ENCODE peak calls at places on chromosomes 13 and 19, in six cellular contexts. Q is HCT116, M is H1, V is K562, B is HepG2, L is GM12878. R is an unnamed sample.

GRCh38 chr13:25192052-25192451 is 20.0 kb upstream of the AMER2 start:
- DNase-seq in Q (no peak), M (no peak), V (no peak), B (no peak), L (no peak), R (no peak)

GRCh38 chr13:96967248-96967745 is 27.0 kb downstream of the OXGR1 start:
- DNase-seq in Q (peak; percentile 59), M (no peak), V (peak; percentile 64), B (peak; percentile 25), L (no peak), R (no peak)

GRCh38 chr19:33292595-33293254 is 9.6 kb downstream of the CEBPA start:
- DNase-seq in Q (no peak), M (no peak), V (no peak), B (no peak), L (no peak), R (no peak)

GRCh38 chr19:31068268-31068667 is 281.0 kb downstream of the TSHZ3 start:
- DNase-seq in Q (no peak), M (no peak), V (no peak), B (no peak), L (no peak), R (no peak)

GRCh38 chr19:6534451-6535093 is 3.7 kb downstream of the TNFSF9 start:
- DNase-seq in Q (no peak), M (peak; percentile 71), V (no peak), B (no peak), L (no peak), R (no peak)

GRCh38 chr19:16025108-16026101 is 50.9 kb upstream of the TPM4 start:
- DNase-seq in Q (peak; percentile 56), M (no peak), V (peak; percentile 59), B (peak; percentile 61), L (no peak), R (peak; percentile 49)

GRCh38 chr13:44816701-44817684 is 172.3 kb downstream of the NUFIP1 start:
- DNase-seq in Q (peak; percentile 63), M (no peak), V (no peak), B (no peak), L (no peak), R (peak; percentile 19)

GRCh38 chr13:108816381-108816780 is 187.0 kb downstream of the MYO16 start:
- DNase-seq in Q (no peak), M (no peak), V (peak; percentile 30), B (no peak), L (no peak), R (no peak)

GRCh38 chr19:1763648-1764292 is 10.5 kb downstream of the ONECUT3 start:
- DNase-seq in Q (no peak), M (no peak), V (no peak), B (no peak), L (no peak), R (no peak)

GRCh38 chr19:41324921-41325639 is 15.1 kb downstream of the CCDC97 start:
- DNase-seq in Q (no peak), M (peak; percentile 83), V (peak; percentile 87), B (peak; percentile 82), L (no peak), R (peak; percentile 89)

GRCh38 chr19:50003810-50004419 is 21.3 kb downstream of the VRK3 start:
- DNase-seq in Q (peak; percentile 73), M (no peak), V (peak; percentile 80), B (no peak), L (peak; percentile 44), R (peak; percentile 66)

GRCh38 chr19:2474232-2475017 is 1.5 kb upstream of the GADD45B start:
- DNase-seq in Q (no peak), M (peak; percentile 94), V (peak; percentile 90), B (peak; percentile 76), L (no peak), R (peak; percentile 92)

GRCh38 chr19:13102666-13103584 is at the start of gene LYL1:
- DNase-seq in Q (no peak), M (peak; percentile 77), V (peak; percentile 98), B (peak; percentile 45), L (no peak), R (peak; percentile 98)

GRCh38 chr19:5147971-5148793 is 179.3 kb downstream of the KDM4B start:
- DNase-seq in Q (no peak), M (no peak), V (no peak), B (no peak), L (no peak), R (no peak)

GRCh38 chr19:35641515-35642151 is at the start of gene ETV2:
- DNase-seq in Q (no peak), M (peak; percentile 80), V (peak; percentile 83), B (no peak), L (no peak), R (peak; percentile 40)

GRCh38 chr13:28574617-28575142 is 79.8 kb upstream of the FLT1 start:
- DNase-seq in Q (peak; percentile 95), M (no peak), V (peak; percentile 80), B (peak; percentile 10), L (peak; percentile 25), R (peak; percentile 98)

GRCh38 chr13:61148691-61149332 is 266.8 kb downstream of the PCDH20 start:
- DNase-seq in Q (no peak), M (no peak), V (no peak), B (no peak), L (no peak), R (no peak)

GRCh38 chr19:16920816-16921529 is 32.2 kb downstream of the F2RL3 start:
- DNase-seq in Q (peak; percentile 42), M (no peak), V (peak; percentile 91), B (no peak), L (no peak), R (no peak)

GRCh38 chr19:17749912-17750317 is 1.4 kb upstream of the FCHO1 start:
- DNase-seq in Q (no peak), M (no peak), V (peak; percentile 45), B (no peak), L (no peak), R (no peak)

GRCh38 chr19:46326608-46327007 is 20.3 kb upstream of the PPP5C start:
- DNase-seq in Q (no peak), M (no peak), V (no peak), B (no peak), L (no peak), R (no peak)

GRCh38 chr19:10924597-10924996 is 3.8 kb downstream of the YIPF2 start:
- DNase-seq in Q (no peak), M (no peak), V (no peak), B (no peak), L (no peak), R (no peak)

GRCh38 chr13:114282143-114282685 is 813 bp downstream of the UPF3A start:
- DNase-seq in Q (no peak), M (peak; percentile 61), V (peak; percentile 61), B (peak; percentile 30), L (peak; percentile 23), R (peak; percentile 83)

GRCh38 chr13:113208424-113209335 is at the start of gene PCID2:
- DNase-seq in Q (peak; percentile 82), M (peak; percentile 98), V (peak; percentile 86), B (peak; percentile 82), L (peak; percentile 48), R (peak; percentile 85)

GRCh38 chr13:113209880-113210421 is 538 bp downstream of the CUL4A start:
- DNase-seq in Q (peak; percentile 45), M (peak; percentile 76), V (peak; percentile 21), B (peak; percentile 32), L (no peak), R (peak; percentile 58)

GRCh38 chr13:113209336-113209879 is at the start of gene CUL4A:
- DNase-seq in Q (peak; percentile 31), M (peak; percentile 59), V (peak; percentile 74), B (peak; percentile 61), L (no peak), R (no peak)

GRCh38 chr13:113211774-113212173 is 2.4 kb downstream of the CUL4A start:
- DNase-seq in Q (no peak), M (no peak), V (no peak), B (peak; percentile 51), L (no peak), R (no peak)

DNA sequence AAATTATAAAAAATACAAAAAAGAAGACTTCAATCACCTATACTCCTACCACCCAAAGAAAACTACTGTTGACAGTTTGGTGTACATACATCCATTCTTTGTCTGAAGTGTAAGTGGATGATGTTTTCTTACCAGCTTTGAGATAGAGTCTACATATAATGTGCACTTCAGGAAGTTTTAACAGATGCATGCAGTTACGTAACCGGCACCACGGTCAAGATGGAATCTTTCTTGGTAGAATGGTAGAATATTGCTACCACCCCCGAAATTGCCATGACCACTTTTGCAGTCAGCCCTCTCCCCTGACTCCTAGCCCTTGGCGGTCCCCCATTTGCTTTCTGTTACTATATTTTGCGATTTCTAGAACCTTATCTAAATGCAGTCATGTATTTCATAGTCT is 1.4 kb downstream of the CUL4A start:
- DNase-seq in Q (no peak), M (no peak), V (no peak), B (no peak), L (no peak), R (no peak)
- TF ChIP-seq EZH2 in Q (no peak), M (no peak), V (no peak), B (no peak), L (no peak), R (no peak)

DNA sequence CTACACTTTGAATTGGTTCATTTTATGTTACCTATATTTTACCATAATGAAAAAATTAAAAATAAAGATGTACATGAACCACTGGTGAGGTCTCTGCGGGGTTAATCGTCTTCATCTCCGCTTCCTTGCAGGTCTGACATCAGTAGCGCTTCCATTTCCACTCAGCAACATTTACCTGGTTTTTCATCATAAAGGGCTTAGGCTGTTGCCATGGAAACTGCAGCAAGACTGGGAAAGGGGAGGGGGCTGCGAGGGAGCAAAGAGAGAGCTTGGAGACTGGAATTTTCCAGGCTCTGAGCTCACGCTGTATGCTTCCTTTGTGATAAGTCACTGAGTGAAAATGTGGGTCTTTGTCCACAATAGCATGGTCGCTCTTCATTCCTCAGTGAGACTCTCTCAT is 136.6 kb upstream of the USP29 start:
- DNase-seq in Q (no peak), M (no peak), V (no peak), B (no peak), L (no peak), R (no peak)
- H3K9me3 ChIP-seq in Q (peaks cover 8% of the 10 kb centered on the region), M (peaks cover 94% of the 10 kb centered on the region), V (no peaks in the 10 kb centered on the region), B (no peaks in the 10 kb centered on the region), L (no peaks in the 10 kb centered on the region), R (peaks cover 9% of the 10 kb centered on the region)

GRCh38 chr13:31081316-31081715 is 80.4 kb downstream of the HSPH1 start:
- DNase-seq in Q (no peak), M (no peak), V (no peak), B (no peak), L (no peak), R (no peak)
- TF ChIP-seq MAX in Q (no peak), M (no peak), V (no peak), B (no peak), L (no peak), R (no peak)

DNA sequence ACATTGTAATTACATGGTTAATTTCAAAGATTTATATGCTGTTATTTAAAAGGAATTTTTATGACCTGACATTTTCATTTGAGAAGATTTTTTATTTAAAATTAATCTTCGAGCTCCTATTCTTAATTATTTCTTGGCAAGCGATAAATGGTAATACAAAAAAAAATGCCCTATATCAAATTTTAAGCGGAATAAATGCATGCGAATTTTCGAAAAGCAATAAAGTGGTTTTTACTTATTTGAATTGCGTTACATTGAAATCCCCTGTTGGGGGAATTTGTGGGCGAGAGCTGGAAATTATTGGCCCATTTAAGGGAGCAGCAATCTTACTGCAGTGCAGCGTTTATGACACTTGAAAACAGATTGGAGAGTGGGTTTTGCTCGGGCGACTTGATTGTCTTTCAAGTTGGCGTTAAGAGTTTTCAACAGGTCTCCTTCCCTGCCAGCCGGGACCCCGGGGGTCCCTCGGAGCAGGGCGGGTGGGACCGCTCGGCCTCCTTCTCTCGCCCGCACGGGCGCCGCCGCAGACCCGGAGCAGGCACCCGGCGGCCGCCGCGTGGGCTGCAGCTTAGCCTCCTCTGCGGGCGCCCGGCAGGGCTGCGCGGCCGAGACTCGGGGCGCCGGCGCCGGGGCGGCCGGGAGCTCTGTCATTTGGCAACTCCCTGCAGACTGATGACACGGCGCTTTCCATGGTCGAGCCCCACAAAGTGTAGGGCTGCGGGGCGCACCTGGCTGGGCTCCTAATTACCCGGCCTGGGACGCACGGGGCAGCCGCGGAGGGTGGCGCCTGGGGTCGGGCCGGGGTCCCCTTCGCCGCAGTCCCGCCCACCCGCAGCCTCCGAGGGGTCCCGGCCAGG is 255.1 kb upstream of the SOX21 start:
- DNase-seq in Q (no peak), M (peak; percentile 81), V (peak; percentile 25), B (no peak), L (no peak), R (peak; percentile 12)
- TF ChIP-seq EZH2 in Q (no peak), M (no peak), V (no peak), B (peak; percentile 87), L (no peak), R (peak; percentile 20)